ENCODE peak calls at places on chromosomes 2 and 18, in seven cellular contexts. One of them, this sample, is unnamed.
A peak's percentile ranks its signal among the peaks of the same experiment; 100 is the strongest.

GRCh38 chr2:48844418-48845155 is 89.1 kb upstream of the LHCGR start:
- DNase-seq in IMR-90: peak; percentile 88
- DNase-seq in fibroblast of the aortic adventitia: no peak
- DNase-seq in cardiac fibroblast: peak; percentile 29
- DNase-seq in right lobe of liver: no peak
- DNase-seq in right atrium auricular region: no peak
- DNase-seq in glutamatergic neuron: no peak
- DNase-seq in this sample: no peak

GRCh38 chr18:32093106-32093511 is 1.4 kb downstream of the RNF138 start:
- DNase-seq in fibroblast of the aortic adventitia: peak; percentile 63
- DNase-seq in glutamatergic neuron: peak; percentile 64
- DNase-seq in IMR-90: peak; percentile 58
- DNase-seq in right atrium auricular region: peak; percentile 65
- DNase-seq in cardiac fibroblast: peak; percentile 67
- DNase-seq in right lobe of liver: no peak
- DNase-seq in this sample: peak; percentile 51

GRCh38 chr2:169182573-169182972 is 113.2 kb downstream of the DHRS9 start:
- DNase-seq in right lobe of liver: no peak
- DNase-seq in fibroblast of the aortic adventitia: no peak
- DNase-seq in right atrium auricular region: no peak
- DNase-seq in cardiac fibroblast: no peak
- DNase-seq in IMR-90: no peak
- DNase-seq in glutamatergic neuron: no peak
- DNase-seq in this sample: no peak

GRCh38 chr2:148259674-148260073 is 238.8 kb downstream of the MBD5 start:
- DNase-seq in fibroblast of the aortic adventitia: no peak
- DNase-seq in cardiac fibroblast: no peak
- DNase-seq in IMR-90: peak; percentile 40
- DNase-seq in right lobe of liver: no peak
- DNase-seq in right atrium auricular region: no peak
- DNase-seq in glutamatergic neuron: no peak
- DNase-seq in this sample: no peak

GRCh38 chr2:172374318-172375240 is 52.8 kb upstream of the ITGA6 start:
- DNase-seq in fibroblast of the aortic adventitia: no peak
- DNase-seq in right lobe of liver: no peak
- DNase-seq in glutamatergic neuron: no peak
- DNase-seq in right atrium auricular region: no peak
- DNase-seq in cardiac fibroblast: no peak
- DNase-seq in IMR-90: no peak
- DNase-seq in this sample: no peak

GRCh38 chr2:128836559-128837100 is 518.0 kb upstream of the HS6ST1 start:
- DNase-seq in cardiac fibroblast: no peak
- DNase-seq in glutamatergic neuron: no peak
- DNase-seq in right lobe of liver: no peak
- DNase-seq in right atrium auricular region: no peak
- DNase-seq in IMR-90: no peak
- DNase-seq in fibroblast of the aortic adventitia: no peak
- DNase-seq in this sample: no peak

GRCh38 chr2:32356735-32357544 is at the start of gene BIRC6:
- DNase-seq in cardiac fibroblast: peak; percentile 98
- DNase-seq in glutamatergic neuron: peak; percentile 99
- DNase-seq in right lobe of liver: peak; percentile 99
- DNase-seq in right atrium auricular region: peak; percentile 98
- DNase-seq in fibroblast of the aortic adventitia: peak; percentile 94
- DNase-seq in IMR-90: peak; percentile 95
- DNase-seq in this sample: peak; percentile 97

GRCh38 chr2:96163768-96164429 is 18.7 kb upstream of the DUSP2 start:
- DNase-seq in IMR-90: no peak
- DNase-seq in fibroblast of the aortic adventitia: no peak
- DNase-seq in right lobe of liver: no peak
- DNase-seq in right atrium auricular region: no peak
- DNase-seq in glutamatergic neuron: no peak
- DNase-seq in cardiac fibroblast: no peak
- DNase-seq in this sample: no peak

GRCh38 chr2:231960810-231961348 is 634 bp upstream of the DIS3L2 start:
- DNase-seq in cardiac fibroblast: no peak
- DNase-seq in IMR-90: no peak
- DNase-seq in glutamatergic neuron: no peak
- DNase-seq in right atrium auricular region: no peak
- DNase-seq in right lobe of liver: no peak
- DNase-seq in fibroblast of the aortic adventitia: no peak
- DNase-seq in this sample: no peak

GRCh38 chr18:50970006-50970405 is 2.2 kb downstream of the ELAC1 start:
- DNase-seq in IMR-90: no peak
- DNase-seq in fibroblast of the aortic adventitia: no peak
- DNase-seq in glutamatergic neuron: no peak
- DNase-seq in right atrium auricular region: no peak
- DNase-seq in cardiac fibroblast: no peak
- DNase-seq in right lobe of liver: peak; percentile 54
- DNase-seq in this sample: no peak

GRCh38 chr2:30359644-30360167 is 87.3 kb upstream of the LCLAT1 start:
- DNase-seq in IMR-90: peak; percentile 65
- DNase-seq in cardiac fibroblast: peak; percentile 91
- DNase-seq in fibroblast of the aortic adventitia: peak; percentile 79
- DNase-seq in right lobe of liver: peak; percentile 39
- DNase-seq in glutamatergic neuron: no peak
- DNase-seq in right atrium auricular region: peak; percentile 77
- DNase-seq in this sample: no peak

GRCh38 chr18:1048048-1048447 is 143.4 kb downstream of the ADCYAP1 start:
- DNase-seq in glutamatergic neuron: no peak
- DNase-seq in right lobe of liver: no peak
- DNase-seq in IMR-90: no peak
- DNase-seq in cardiac fibroblast: peak; percentile 17
- DNase-seq in right atrium auricular region: no peak
- DNase-seq in fibroblast of the aortic adventitia: peak; percentile 25
- DNase-seq in this sample: no peak

GRCh38 chr2:180753809-180754761 is 226.3 kb upstream of the UBE2E3 start:
- DNase-seq in IMR-90: peak; percentile 82
- DNase-seq in cardiac fibroblast: no peak
- DNase-seq in fibroblast of the aortic adventitia: peak; percentile 17
- DNase-seq in glutamatergic neuron: no peak
- DNase-seq in right lobe of liver: no peak
- DNase-seq in right atrium auricular region: no peak
- DNase-seq in this sample: no peak

GRCh38 chr2:238747557-238747956 is 100.3 kb upstream of the TWIST2 start:
- DNase-seq in cardiac fibroblast: no peak
- DNase-seq in IMR-90: no peak
- DNase-seq in glutamatergic neuron: no peak
- DNase-seq in right lobe of liver: no peak
- DNase-seq in right atrium auricular region: no peak
- DNase-seq in fibroblast of the aortic adventitia: no peak
- DNase-seq in this sample: no peak

DNA sequence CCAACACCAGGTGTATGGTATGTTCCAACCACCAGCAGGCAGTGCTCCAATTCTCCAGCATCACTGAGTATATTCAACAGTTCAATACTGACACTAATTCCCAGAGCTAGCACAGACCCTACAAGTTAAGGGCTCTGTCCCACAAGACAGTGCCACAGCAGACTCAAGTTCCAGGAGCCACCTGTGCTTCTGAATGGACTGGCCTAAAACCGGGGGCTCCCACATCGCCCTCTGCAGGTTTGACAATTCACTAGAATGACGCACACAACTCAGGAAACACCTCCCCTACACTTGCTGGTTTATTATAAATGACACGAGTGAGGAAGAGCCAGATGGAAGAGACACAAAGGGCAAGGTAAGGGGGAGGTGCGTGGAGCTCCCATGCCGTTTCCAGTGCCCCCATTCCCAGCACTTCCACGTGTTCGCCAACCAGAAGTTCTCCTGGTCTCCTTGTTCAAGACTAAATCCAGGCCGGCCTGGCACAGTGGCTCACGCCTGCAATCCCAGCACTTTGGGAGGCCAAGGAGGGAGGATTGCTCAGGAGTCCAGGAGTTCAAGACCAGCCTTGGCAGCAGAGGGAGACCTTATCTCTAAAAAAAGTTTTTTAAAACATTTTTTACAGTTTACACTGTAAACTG is 12.2 kb upstream of the ATP6V1B1 start:
- DNase-seq in right lobe of liver: no peak
- DNase-seq in right atrium auricular region: no peak
- DNase-seq in cardiac fibroblast: no peak
- DNase-seq in fibroblast of the aortic adventitia: no peak
- DNase-seq in IMR-90: no peak
- DNase-seq in glutamatergic neuron: no peak
- DNase-seq in this sample: peak; percentile 23
- TF ChIP-seq CTCF in right lobe of liver: no peak
- TF ChIP-seq CTCF in right atrium auricular region: no peak
- TF ChIP-seq CTCF in cardiac fibroblast: peak; percentile 28
- TF ChIP-seq CTCF in fibroblast of the aortic adventitia: no peak
- TF ChIP-seq CTCF in IMR-90: no peak
- TF ChIP-seq CTCF in glutamatergic neuron: peak; percentile 20
- TF ChIP-seq CTCF in this sample: peak; percentile 17

GRCh38 chr18:54775686-54776085 is 52.6 kb upstream of the RAB27B start:
- DNase-seq in cardiac fibroblast: peak; percentile 78
- DNase-seq in fibroblast of the aortic adventitia: peak; percentile 88
- DNase-seq in right lobe of liver: no peak
- DNase-seq in IMR-90: peak; percentile 85
- DNase-seq in glutamatergic neuron: no peak
- DNase-seq in right atrium auricular region: no peak
- DNase-seq in this sample: no peak
- TF ChIP-seq CTCF in cardiac fibroblast: peak; percentile 67
- TF ChIP-seq CTCF in fibroblast of the aortic adventitia: peak; percentile 64
- TF ChIP-seq CTCF in right lobe of liver: no peak
- TF ChIP-seq CTCF in IMR-90: peak; percentile 53
- TF ChIP-seq CTCF in glutamatergic neuron: no peak
- TF ChIP-seq CTCF in right atrium auricular region: no peak
- TF ChIP-seq CTCF in this sample: no peak

GRCh38 chr2:63850204-63850571 is 8.5 kb downstream of the UGP2 start:
- DNase-seq in cardiac fibroblast: no peak
- DNase-seq in IMR-90: no peak
- DNase-seq in glutamatergic neuron: no peak
- DNase-seq in right atrium auricular region: no peak
- DNase-seq in right lobe of liver: no peak
- DNase-seq in fibroblast of the aortic adventitia: no peak
- DNase-seq in this sample: no peak
- TF ChIP-seq CTCF in cardiac fibroblast: no peak
- TF ChIP-seq CTCF in IMR-90: no peak
- TF ChIP-seq CTCF in glutamatergic neuron: no peak
- TF ChIP-seq CTCF in right atrium auricular region: no peak
- TF ChIP-seq CTCF in right lobe of liver: no peak
- TF ChIP-seq CTCF in fibroblast of the aortic adventitia: no peak
- TF ChIP-seq CTCF in this sample: no peak

GRCh38 chr2:159089543-159089942 is 121.1 kb downstream of the TANC1 start:
- DNase-seq in glutamatergic neuron: no peak
- DNase-seq in cardiac fibroblast: no peak
- DNase-seq in right lobe of liver: no peak
- DNase-seq in right atrium auricular region: no peak
- DNase-seq in IMR-90: no peak
- DNase-seq in fibroblast of the aortic adventitia: no peak
- DNase-seq in this sample: no peak

GRCh38 chr2:159090514-159091201 is 122.2 kb downstream of the TANC1 start:
- DNase-seq in cardiac fibroblast: peak; percentile 54
- DNase-seq in glutamatergic neuron: no peak
- DNase-seq in IMR-90: peak; percentile 38
- DNase-seq in right lobe of liver: no peak
- DNase-seq in right atrium auricular region: no peak
- DNase-seq in fibroblast of the aortic adventitia: peak; percentile 51
- DNase-seq in this sample: no peak

GRCh38 chr2:159086874-159087273 is 118.4 kb downstream of the TANC1 start:
- DNase-seq in right lobe of liver: no peak
- DNase-seq in glutamatergic neuron: no peak
- DNase-seq in fibroblast of the aortic adventitia: no peak
- DNase-seq in right atrium auricular region: no peak
- DNase-seq in IMR-90: no peak
- DNase-seq in cardiac fibroblast: no peak
- DNase-seq in this sample: no peak

GRCh38 chr2:159091381-159091780 is 122.9 kb downstream of the TANC1 start:
- DNase-seq in right lobe of liver: no peak
- DNase-seq in cardiac fibroblast: peak; percentile 84
- DNase-seq in IMR-90: peak; percentile 84
- DNase-seq in glutamatergic neuron: no peak
- DNase-seq in fibroblast of the aortic adventitia: peak; percentile 83
- DNase-seq in right atrium auricular region: no peak
- DNase-seq in this sample: no peak

GRCh38 chr2:159088906-159089305 is 120.5 kb downstream of the TANC1 start:
- DNase-seq in cardiac fibroblast: no peak
- DNase-seq in fibroblast of the aortic adventitia: no peak
- DNase-seq in glutamatergic neuron: no peak
- DNase-seq in IMR-90: no peak
- DNase-seq in right lobe of liver: no peak
- DNase-seq in right atrium auricular region: no peak
- DNase-seq in this sample: no peak
- TF ChIP-seq CTCF in cardiac fibroblast: no peak
- TF ChIP-seq CTCF in fibroblast of the aortic adventitia: no peak
- TF ChIP-seq CTCF in glutamatergic neuron: no peak
- TF ChIP-seq CTCF in IMR-90: no peak
- TF ChIP-seq CTCF in right lobe of liver: no peak
- TF ChIP-seq CTCF in right atrium auricular region: no peak
- TF ChIP-seq CTCF in this sample: no peak

DNA sequence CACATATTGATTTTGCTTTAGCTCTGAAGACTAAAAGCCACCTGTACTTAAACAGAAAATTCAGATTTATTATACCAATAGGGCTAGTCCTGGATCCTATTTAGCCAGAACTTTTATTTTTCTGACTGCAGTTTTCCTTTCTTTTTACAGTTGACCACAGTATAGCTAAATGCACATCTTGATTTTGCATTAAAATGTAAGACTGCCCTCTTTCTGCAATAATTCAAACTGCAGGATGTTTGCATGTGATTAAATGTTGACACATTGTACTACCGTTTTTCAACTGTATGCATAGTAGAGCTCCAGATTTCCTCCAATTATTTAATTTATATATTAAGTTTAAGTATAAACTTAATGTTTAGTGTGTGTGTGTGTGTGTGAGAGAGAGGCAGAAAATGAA is 1262.9 kb downstream of the SUCLG1 start:
- DNase-seq in fibroblast of the aortic adventitia: peak; percentile 35
- DNase-seq in IMR-90: peak; percentile 42
- DNase-seq in glutamatergic neuron: no peak
- DNase-seq in right lobe of liver: no peak
- DNase-seq in right atrium auricular region: no peak
- DNase-seq in cardiac fibroblast: peak; percentile 81
- DNase-seq in this sample: peak; percentile 58
- TF ChIP-seq CTCF in fibroblast of the aortic adventitia: peak; percentile 43
- TF ChIP-seq CTCF in IMR-90: peak; percentile 79
- TF ChIP-seq CTCF in glutamatergic neuron: peak; percentile 60
- TF ChIP-seq CTCF in right lobe of liver: peak; percentile 69
- TF ChIP-seq CTCF in right atrium auricular region: peak; percentile 52
- TF ChIP-seq CTCF in cardiac fibroblast: peak; percentile 51
- TF ChIP-seq CTCF in this sample: peak; percentile 58

DNA sequence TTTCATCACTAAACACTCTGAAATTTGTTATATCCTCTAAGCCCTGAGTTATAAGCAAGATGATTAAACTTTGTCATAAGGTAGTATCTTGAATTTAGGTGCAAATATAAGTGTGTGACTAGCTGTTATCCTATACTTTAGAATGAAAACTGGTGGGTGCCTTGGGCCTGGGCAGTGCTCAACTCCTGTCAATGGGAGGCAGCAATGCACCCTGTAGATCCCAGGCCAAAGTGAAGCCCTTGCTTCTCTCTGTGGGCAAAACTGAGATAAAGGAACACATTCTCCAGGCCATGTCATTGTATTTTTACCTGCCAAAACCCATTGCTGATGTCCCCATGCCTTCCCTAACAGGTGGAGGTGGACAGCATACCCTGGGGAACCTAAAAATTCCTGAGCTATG is 525.2 kb downstream of the TNS1 start:
- DNase-seq in right atrium auricular region: no peak
- DNase-seq in glutamatergic neuron: no peak
- DNase-seq in IMR-90: no peak
- DNase-seq in fibroblast of the aortic adventitia: no peak
- DNase-seq in right lobe of liver: no peak
- DNase-seq in cardiac fibroblast: no peak
- DNase-seq in this sample: no peak
- TF ChIP-seq CTCF in right atrium auricular region: no peak
- TF ChIP-seq CTCF in glutamatergic neuron: no peak
- TF ChIP-seq CTCF in IMR-90: no peak
- TF ChIP-seq CTCF in fibroblast of the aortic adventitia: no peak
- TF ChIP-seq CTCF in right lobe of liver: no peak
- TF ChIP-seq CTCF in cardiac fibroblast: no peak
- TF ChIP-seq CTCF in this sample: no peak

This sample was measured in MM.1S.